ENCODE peak calls at places on chromosomes 13 and 19, in nine cellular contexts. T, Y, V, D, K, O, E, R and I are unnamed samples.

GRCh38 chr13:20451397-20451796 is 74.3 kb downstream of the CRYL1 start:
- DNase-seq in Y (no peak), E (no peak), K (no peak), V (no peak), D (no peak), T (no peak), R (no peak), O (no peak), I (no peak)

GRCh38 chr19:34274827-34275625 is 20.7 kb downstream of the GARRE1 start:
- DNase-seq in O (no peak), V (no peak), K (peak), E (peak), D (no peak), T (no peak), Y (no peak), R (no peak), I (peak)

GRCh38 chr13:34546841-34547240 is 395.2 kb upstream of the NBEA start:
- DNase-seq in E (no peak), T (no peak), D (no peak), R (no peak), V (no peak), O (no peak), Y (no peak), K (no peak), I (no peak)

GRCh38 chr13:45333973-45334922 is 6.7 kb downstream of the TPT1 start:
- DNase-seq in D (no peak), K (peak), R (no peak), Y (no peak), E (no peak), T (no peak), V (no peak), O (no peak), I (no peak)

GRCh38 chr13:24306632-24307031 is 2.7 kb upstream of the C1QTNF9 start:
- DNase-seq in K (peak), D (no peak), R (no peak), E (peak), T (no peak), O (peak), Y (no peak), V (no peak), I (peak)

GRCh38 chr19:45413497-45413896 is 7.1 kb downstream of the POLR1G start:
- DNase-seq in O (no peak), K (no peak), D (no peak), R (no peak), V (no peak), Y (no peak), E (no peak), T (no peak), I (no peak)

GRCh38 chr13:43328907-43329306 is 305.5 kb downstream of the DNAJC15 start:
- DNase-seq in T (no peak), E (no peak), K (no peak), D (no peak), V (no peak), Y (no peak), R (no peak), O (no peak), I (no peak)

GRCh38 chr13:91399189-91400093 is 1.0 kb downstream of the GPC5 start:
- DNase-seq in K (no peak), D (no peak), Y (peak), E (no peak), O (no peak), T (peak), V (no peak), R (no peak), I (no peak)

GRCh38 chr19:23999821-24000610 is 85.3 kb downstream of the ZNF726 start:
- DNase-seq in E (no peak), O (no peak), K (no peak), Y (no peak), T (no peak), V (no peak), R (no peak), D (no peak), I (no peak)

GRCh38 chr19:51107406-51108065 is 673 bp downstream of the CTU1 start:
- DNase-seq in Y (no peak), E (no peak), V (no peak), D (no peak), R (no peak), T (peak), K (no peak), O (no peak), I (no peak)

GRCh38 chr13:44331912-44332840 is 41.4 kb upstream of the SERP2 start:
- DNase-seq in Y (peak), K (peak), V (no peak), D (no peak), E (no peak), T (peak), O (no peak), R (peak), I (peak)

GRCh38 chr19:35907377-35907745 is 734 bp downstream of the TYROBP start:
- DNase-seq in K (no peak), T (no peak), R (no peak), V (no peak), Y (no peak), O (no peak), E (no peak), D (no peak), I (no peak)

GRCh38 chr13:100588350-100589177 is at the start of gene GGACT:
- DNase-seq in O (no peak), E (no peak), T (peak), D (peak), K (peak), Y (peak), V (peak), R (peak), I (no peak)

DNA sequence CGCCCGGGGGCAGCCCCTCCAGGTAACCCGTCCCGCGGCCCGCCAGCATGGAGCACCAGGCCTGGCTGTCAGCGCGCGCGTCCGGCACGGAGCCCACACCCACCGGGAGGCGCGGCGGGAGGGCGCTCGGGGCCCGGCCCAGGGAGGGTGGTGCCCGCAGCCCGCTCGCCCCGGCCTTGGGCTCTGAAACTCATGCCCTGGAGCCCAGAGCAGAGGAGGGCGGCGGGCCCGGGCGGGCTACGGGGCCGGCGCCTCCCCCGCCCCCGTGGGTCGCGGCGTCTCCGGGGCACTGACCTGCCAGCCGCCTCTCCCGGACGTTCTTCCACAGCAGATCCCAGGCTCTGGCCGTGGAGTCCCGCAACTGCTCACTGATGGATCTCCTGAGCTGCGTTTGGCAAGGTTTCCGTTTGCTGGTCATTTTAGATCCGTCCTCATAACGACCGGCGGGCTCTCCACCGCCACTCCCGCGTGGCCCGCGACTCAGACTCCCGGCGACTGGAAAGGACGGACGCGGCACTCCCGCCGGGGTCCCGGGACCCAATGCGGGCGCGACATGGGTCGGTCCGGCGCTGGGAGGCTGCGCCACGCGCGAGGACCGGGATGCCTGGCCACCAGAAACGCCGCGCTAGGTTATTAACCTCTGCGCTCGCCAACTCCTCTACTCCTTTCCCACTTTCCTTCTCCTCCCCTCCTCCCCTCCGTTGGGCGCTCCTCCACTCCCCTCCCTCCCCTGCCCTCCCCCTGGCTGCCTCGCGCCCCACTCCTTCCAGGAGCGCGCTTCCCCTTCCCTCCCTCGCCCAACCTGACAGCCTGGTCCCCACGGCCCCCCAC is 64.7 kb upstream of the STARD13 start:
- DNase-seq in Y (peak), K (peak), T (peak), O (no peak), V (peak), E (no peak), R (peak), D (peak), I (no peak)
- H3K4me3 ChIP-seq in Y (peak), K (peak), T (peak), O (peak), V (peak), E (peak), R (peak), D (peak), I (peak)

GRCh38 chr19:53195265-53195879 is 2.2 kb upstream of the ZNF665 start:
- DNase-seq in K (peak), E (peak), T (peak), R (peak), V (peak), D (peak), Y (peak), O (peak), I (no peak)

GRCh38 chr19:53196777-53197396 is 3.7 kb upstream of the ZNF665 start:
- DNase-seq in Y (peak), R (peak), D (peak), V (peak), T (peak), K (peak), E (peak), O (peak), I (peak)

GRCh38 chr19:53193534-53194222 is 520 bp upstream of the ZNF665 start:
- DNase-seq in V (no peak), R (no peak), D (no peak), E (no peak), O (no peak), K (no peak), T (no peak), Y (no peak), I (no peak)

GRCh38 chr19:53190253-53190652 is 2.9 kb downstream of the ZNF665 start:
- DNase-seq in R (no peak), K (no peak), V (no peak), Y (no peak), T (no peak), D (no peak), O (no peak), E (no peak), I (no peak)

GRCh38 chr19:53192771-53193533 is at the start of gene ZNF665:
- DNase-seq in T (peak), Y (peak), D (peak), V (peak), O (peak), K (peak), E (peak), R (peak), I (peak)
- H3K4me3 ChIP-seq in T (peak), Y (peak), D (peak), V (peak), O (peak), K (peak), E (peak), R (peak), I (peak)

DNA sequence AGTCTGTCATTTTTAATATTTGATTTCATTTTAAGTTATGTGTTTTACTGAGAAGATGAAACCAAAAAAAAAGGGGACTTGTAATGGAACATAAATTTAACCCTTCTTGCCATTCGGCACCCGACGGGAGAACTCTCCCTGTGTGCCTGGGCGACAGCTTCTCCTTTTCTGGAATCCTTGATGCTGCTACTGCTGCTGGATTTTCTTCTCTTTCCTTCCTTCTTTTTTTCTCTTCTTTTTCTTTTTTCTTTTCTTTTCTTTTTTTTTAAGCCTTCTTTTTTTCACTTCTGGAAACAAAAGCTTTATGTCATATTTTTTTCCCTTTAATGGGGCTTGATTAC is 11.1 kb upstream of the ZNF536 start:
- DNase-seq in D (no peak), V (no peak), Y (no peak), O (no peak), K (no peak), E (no peak), T (no peak), R (no peak), I (no peak)
- H3K4me3 ChIP-seq in D (no peak), V (no peak), Y (no peak), O (no peak), K (no peak), E (no peak), T (peak), R (no peak), I (no peak)

GRCh38 chr19:18226956-18227780 is 930 bp upstream of the PDE4C start:
- DNase-seq in O (no peak), V (no peak), Y (no peak), D (no peak), T (no peak), R (no peak), K (no peak), E (no peak), I (no peak)

GRCh38 chr19:18223860-18224524 is 2.2 kb downstream of the PDE4C start:
- DNase-seq in Y (peak), T (peak), V (peak), R (peak), E (no peak), O (no peak), D (no peak), K (peak), I (no peak)

GRCh38 chr19:18224525-18225354 is 1.5 kb downstream of the PDE4C start:
- DNase-seq in R (peak), V (peak), K (peak), T (peak), D (peak), Y (peak), O (peak), E (peak), I (peak)

GRCh38 chr19:18225355-18225701 is 910 bp downstream of the PDE4C start:
- DNase-seq in R (no peak), D (no peak), V (no peak), O (no peak), T (no peak), K (no peak), E (no peak), Y (no peak), I (no peak)

GRCh38 chr19:18225702-18226468 is at the start of gene PDE4C:
- DNase-seq in D (no peak), K (peak), Y (no peak), V (no peak), T (peak), E (no peak), R (no peak), O (no peak), I (no peak)
- H3K4me3 ChIP-seq in D (no peak), K (no peak), Y (no peak), V (no peak), T (peak), E (no peak), R (no peak), O (no peak), I (no peak)

GRCh38 chr19:43638214-43638990 is 1.2 kb downstream of the CADM4 start:
- DNase-seq in T (no peak), K (no peak), O (no peak), D (no peak), Y (no peak), V (no peak), R (no peak), E (no peak), I (no peak)

GRCh38 chr19:43634516-43634876 is 5.2 kb downstream of the CADM4 start:
- DNase-seq in K (no peak), V (no peak), Y (no peak), D (no peak), O (no peak), R (no peak), T (no peak), E (no peak), I (no peak)

GRCh38 chr19:43634877-43635560 is 4.6 kb downstream of the CADM4 start:
- DNase-seq in R (no peak), T (no peak), K (peak), V (no peak), D (no peak), Y (no peak), E (no peak), O (no peak), I (no peak)

GRCh38 chr19:43634068-43634467 is 5.6 kb downstream of the CADM4 start:
- DNase-seq in D (no peak), V (no peak), O (no peak), R (no peak), K (no peak), T (no peak), E (no peak), Y (no peak), I (no peak)

GRCh38 chr19:43636121-43636683 is 3.4 kb downstream of the CADM4 start:
- DNase-seq in V (no peak), Y (no peak), D (no peak), T (no peak), O (no peak), K (no peak), R (no peak), E (no peak), I (no peak)
- H3K4me3 ChIP-seq in V (no peak), Y (no peak), D (no peak), T (no peak), O (no peak), K (no peak), R (no peak), E (no peak), I (no peak)

DNA sequence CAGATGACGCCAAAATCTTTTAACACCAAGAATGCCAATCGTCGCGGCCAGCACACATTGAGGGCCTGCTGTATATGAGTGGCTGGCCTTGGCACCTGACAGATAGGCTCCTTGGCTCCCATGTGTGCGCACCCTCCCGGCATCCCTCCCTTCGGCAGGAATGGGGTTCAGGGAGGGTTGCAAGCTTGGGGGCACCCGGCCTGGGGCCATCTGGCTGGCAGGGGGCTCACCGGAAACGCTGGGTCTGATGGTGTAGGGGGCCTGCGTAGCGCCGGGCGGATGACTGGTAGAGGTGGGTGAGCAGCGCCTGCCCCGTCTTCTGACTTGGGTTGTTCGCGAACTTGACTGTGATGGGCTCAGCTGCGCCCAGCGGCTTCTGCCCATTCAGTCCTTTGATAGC is 22.4 kb downstream of the PRKCSH start:
- DNase-seq in Y (no peak), R (no peak), E (no peak), O (no peak), T (no peak), K (no peak), V (no peak), D (no peak), I (no peak)
- H3K4me3 ChIP-seq in Y (no peak), R (no peak), E (no peak), O (no peak), T (no peak), K (no peak), V (no peak), D (no peak), I (no peak)

GRCh38 chr19:40567040-40567749 is 9.5 kb upstream of the SHKBP1 start:
- DNase-seq in O (no peak), Y (no peak), E (no peak), T (no peak), K (no peak), V (no peak), R (no peak), D (no peak), I (no peak)
- H3K4me3 ChIP-seq in O (peak), Y (no peak), E (peak), T (peak), K (peak), V (no peak), R (no peak), D (no peak), I (peak)